ENCODE peak calls at places on chromosomes 3 and 15, in four cellular contexts. B, J, W and V are unnamed samples.
A peak's percentile ranks its signal among the peaks of the same experiment; 100 is the strongest.

GRCh38 chr3:12507871-12508281 is 23.6 kb downstream of the TSEN2 start:
- DNase-seq in J (peak; percentile 73), B (no peak), W (peak; percentile 82), V (peak; percentile 52)

GRCh38 chr3:16477501-16477900 is 36.0 kb downstream of the RFTN1 start:
- DNase-seq in W (peak; percentile 37), B (no peak), J (no peak), V (no peak)

GRCh38 chr3:195885036-195885871 is 23.1 kb downstream of the TNK2 start:
- DNase-seq in J (no peak), W (no peak), B (no peak), V (no peak)

GRCh38 chr3:39121626-39122025 is 14.1 kb downstream of the TTC21A start:
- DNase-seq in W (no peak), B (no peak), J (no peak), V (no peak)

GRCh38 chr3:146539315-146539714 is 5.1 kb downstream of the PLSCR1 start:
- DNase-seq in B (no peak), J (no peak), W (no peak), V (no peak)

GRCh38 chr15:22780267-22780666 is 6.2 kb upstream of the NIPA1 start:
- DNase-seq in B (no peak), J (peak; percentile 14), W (no peak), V (no peak)

GRCh38 chr3:9224490-9224889 is 25.0 kb downstream of the SRGAP3 start:
- DNase-seq in W (no peak), J (peak; percentile 36), B (no peak), V (no peak)

GRCh38 chr3:52490938-52491526 is 4.1 kb upstream of the STAB1 start:
- DNase-seq in J (no peak), B (no peak), W (peak; percentile 58), V (no peak)

GRCh38 chr3:66490214-66490613 is 10.6 kb downstream of the LRIG1 start:
- DNase-seq in B (no peak), W (no peak), J (peak; percentile 8), V (no peak)

GRCh38 chr3:4281991-4282390 is 21.2 kb upstream of the SETMAR start:
- DNase-seq in B (no peak), W (no peak), J (no peak), V (no peak)

GRCh38 chr15:78072080-78072892 is 5.2 kb downstream of the TBC1D2B start:
- DNase-seq in J (peak; percentile 81), B (no peak), W (peak; percentile 70), V (no peak)

GRCh38 chr15:40325700-40326099 is 2.2 kb downstream of the INAFM2 start:
- DNase-seq in B (no peak), W (no peak), J (no peak), V (no peak)
- H3K4me3 ChIP-seq in B (peak overlapping the region; percentile 86), W (no peak overlapping the region), J (peak overlapping the region; percentile 76), V (no peak overlapping the region)

GRCh38 chr3:128074851-128075515 is 22.7 kb downstream of the SEC61A1 start:
- DNase-seq in B (no peak), J (peak; percentile 56), W (no peak), V (no peak)
- H3K4me3 ChIP-seq in B (peak overlapping the region; percentile 70), J (peak overlapping the region; percentile 43), W (no peak overlapping the region), V (peak overlapping the region; percentile 9)

DNA sequence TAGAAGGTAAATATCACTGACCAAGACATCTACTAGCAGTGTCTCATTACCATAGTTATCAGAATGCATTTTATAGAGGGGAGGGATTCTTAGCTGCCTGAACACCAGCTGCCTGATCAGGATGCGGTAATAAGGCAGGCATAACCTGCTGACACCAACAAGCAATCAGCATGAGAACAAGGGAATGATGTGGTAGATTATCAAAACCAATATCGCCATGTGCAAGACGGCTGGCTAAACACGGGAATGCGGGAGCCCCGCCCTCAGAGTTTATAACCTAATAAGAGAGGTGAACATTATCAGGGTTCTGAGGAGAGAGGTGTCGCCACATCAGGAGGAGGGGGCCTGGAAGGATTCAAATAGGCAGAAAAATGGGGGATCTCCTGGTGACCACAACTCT is 20.5 kb downstream of the B4GALT4 start:
- DNase-seq in B (no peak), J (no peak), W (no peak), V (no peak)
- H3K4me3 ChIP-seq in B (no peak overlapping the region), J (no peak overlapping the region), W (no peak overlapping the region), V (no peak overlapping the region)

GRCh38 chr3:14221902-14222301 is 43.3 kb downstream of the LSM3 start:
- DNase-seq in B (no peak), W (no peak), J (no peak), V (no peak)
- H3K4me3 ChIP-seq in B (no peak overlapping the region), W (no peak overlapping the region), J (no peak overlapping the region), V (no peak overlapping the region)